ENCODE peak calls at places on chromosomes 13 and 19, in nine cellular contexts. L, Z, E, H, C, D, N, S and W are unnamed samples.
A peak's percentile ranks its signal among the peaks of the same experiment; 100 is the strongest.

GRCh38 chr13:34151885-34152284 is 333.9 kb downstream of the RFC3 start:
- DNase-seq in L (no peak), Z (no peak), E (no peak), H (no peak), C (no peak), D (no peak), N (no peak), S (no peak), W (no peak)

GRCh38 chr19:35167251-35168119 is 12.9 kb downstream of the FXYD5 start:
- DNase-seq in L (no peak), Z (no peak), E (no peak), H (no peak), C (no peak), D (no peak), N (no peak), S (no peak), W (no peak)

GRCh38 chr19:46859637-46860124 is 1.1 kb upstream of the ARHGAP35 start:
- DNase-seq in L (no peak), Z (no peak), E (no peak), H (peak; percentile 63), C (no peak), D (peak; percentile 90), N (no peak), S (no peak), W (peak; percentile 72)

GRCh38 chr13:26558074-26558805 is 757 bp downstream of the WASF3 start:
- DNase-seq in L (peak; percentile 24), Z (peak; percentile 37), E (no peak), H (no peak), C (peak; percentile 36), D (no peak), N (peak; percentile 16), S (no peak), W (peak; percentile 41)

GRCh38 chr19:13833330-13834265 is 38.4 kb downstream of the ZSWIM4 start:
- DNase-seq in L (peak; percentile 98), Z (peak; percentile 96), E (peak; percentile 96), H (peak; percentile 96), C (peak; percentile 96), D (peak; percentile 91), N (peak; percentile 94), S (peak; percentile 90), W (peak; percentile 92)

GRCh38 chr19:3855321-3855720 is 13.5 kb downstream of the ZFR2 start:
- DNase-seq in L (no peak), Z (no peak), E (no peak), H (no peak), C (no peak), D (peak; percentile 11), N (no peak), S (no peak), W (no peak)

GRCh38 chr13:101572456-101572855 is 120.0 kb downstream of the ITGBL1 start:
- DNase-seq in L (no peak), Z (no peak), E (no peak), H (no peak), C (no peak), D (no peak), N (no peak), S (no peak), W (no peak)

GRCh38 chr19:29795461-29795860 is 16.3 kb upstream of the CCNE1 start:
- DNase-seq in L (no peak), Z (no peak), E (no peak), H (no peak), C (no peak), D (no peak), N (no peak), S (no peak), W (no peak)

GRCh38 chr19:30648321-30648720 is 276.1 kb downstream of the ZNF536 start:
- DNase-seq in L (no peak), Z (no peak), E (no peak), H (no peak), C (no peak), D (no peak), N (no peak), S (no peak), W (no peak)

GRCh38 chr13:79451500-79451962 is 29.4 kb upstream of the NDFIP2 start:
- DNase-seq in L (peak; percentile 66), Z (no peak), E (no peak), H (no peak), C (peak; percentile 46), D (peak; percentile 41), N (no peak), S (no peak), W (no peak)

GRCh38 chr13:33275916-33276315 is 9.6 kb downstream of the STARD13 start:
- DNase-seq in L (no peak), Z (no peak), E (no peak), H (no peak), C (no peak), D (no peak), N (no peak), S (no peak), W (no peak)

GRCh38 chr13:48827709-48828108 is 148.0 kb upstream of the FNDC3A start:
- DNase-seq in L (no peak), Z (no peak), E (no peak), H (no peak), C (no peak), D (no peak), N (no peak), S (no peak), W (no peak)

GRCh38 chr13:48828962-48829405 is 146.7 kb upstream of the FNDC3A start:
- DNase-seq in L (no peak), Z (no peak), E (no peak), H (no peak), C (peak; percentile 41), D (peak; percentile 18), N (no peak), S (no peak), W (no peak)

GRCh38 chr13:48829536-48829935 is 146.2 kb upstream of the FNDC3A start:
- DNase-seq in L (no peak), Z (no peak), E (no peak), H (no peak), C (no peak), D (no peak), N (no peak), S (no peak), W (no peak)

GRCh38 chr13:48831248-48831647 is 144.5 kb upstream of the FNDC3A start:
- DNase-seq in L (no peak), Z (no peak), E (no peak), H (no peak), C (no peak), D (no peak), N (no peak), S (no peak), W (no peak)

DNA sequence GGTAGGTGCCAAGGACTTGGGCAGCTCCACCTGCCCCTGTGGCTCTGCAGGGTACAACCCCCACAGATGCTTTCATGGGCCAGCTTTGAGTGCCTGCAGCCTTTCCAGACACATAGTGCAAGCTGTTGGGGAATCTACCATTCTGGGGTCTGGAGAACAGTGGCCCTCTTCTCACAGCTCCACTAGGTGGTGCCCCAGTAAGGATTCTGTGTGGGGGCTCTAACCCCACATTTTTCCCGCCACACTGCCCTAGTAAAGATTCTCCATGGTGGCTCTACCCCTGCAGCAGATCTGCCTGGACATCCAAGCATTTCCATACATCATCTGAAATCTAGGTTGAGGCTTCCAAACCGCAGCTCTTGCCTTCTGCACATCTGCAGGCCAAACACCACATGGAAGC is 149.7 kb upstream of the FNDC3A start:
- DNase-seq in L (no peak), Z (no peak), E (no peak), H (no peak), C (no peak), D (no peak), N (no peak), S (no peak), W (no peak)
- TF ChIP-seq CTCF in L (no peak), Z (no peak), E (no peak), H (no peak), C (peak; percentile 64), D (no peak), N (no peak), S (no peak), W (no peak)

GRCh38 chr13:45584816-45585215 is 30.7 kb downstream of the ERICH6B start:
- DNase-seq in L (no peak), Z (peak; percentile 11), E (no peak), H (no peak), C (peak; percentile 43), D (peak; percentile 26), N (no peak), S (no peak), W (no peak)
- TF ChIP-seq CTCF in L (no peak), Z (no peak), E (no peak), H (no peak), C (peak; percentile 65), D (no peak), N (peak; percentile 21), S (no peak), W (no peak)

GRCh38 chr19:52172347-52172746 is 926 bp upstream of the ZNF836 start:
- DNase-seq in L (no peak), Z (no peak), E (no peak), H (no peak), C (no peak), D (no peak), N (no peak), S (no peak), W (no peak)
- TF ChIP-seq CTCF in L (no peak), Z (no peak), E (no peak), H (no peak), C (no peak), D (no peak), N (no peak), S (no peak), W (no peak)

GRCh38 chr19:51339313-51339686 is 2.6 kb downstream of the VSIG10L start:
- DNase-seq in L (peak; percentile 43), Z (no peak), E (no peak), H (no peak), C (peak; percentile 91), D (no peak), N (no peak), S (no peak), W (no peak)
- TF ChIP-seq CTCF in L (no peak), Z (no peak), E (no peak), H (no peak), C (peak; percentile 14), D (no peak), N (no peak), S (no peak), W (no peak)

GRCh38 chr13:66618702-66619101 is 611.4 kb downstream of the PCDH9 start:
- DNase-seq in L (peak; percentile 8), Z (peak; percentile 10), E (no peak), H (no peak), C (peak; percentile 55), D (peak; percentile 36), N (no peak), S (no peak), W (no peak)
- TF ChIP-seq CTCF in L (no peak), Z (peak; percentile 55), E (peak; percentile 42), H (no peak), C (no peak), D (peak; percentile 34), N (peak; percentile 69), S (peak; percentile 30), W (no peak)

GRCh38 chr13:31161583-31162150 is at the start of gene HSPH1:
- DNase-seq in L (peak; percentile 96), Z (peak; percentile 98), E (peak; percentile 99), H (peak; percentile 99), C (peak; percentile 98), D (peak; percentile 95), N (peak; percentile 89), S (peak; percentile 97), W (peak; percentile 95)
- TF ChIP-seq CTCF in L (no peak), Z (peak; percentile 28), E (no peak), H (no peak), C (no peak), D (no peak), N (peak; percentile 41), S (no peak), W (no peak)